ENCODE peak calls at places on chromosomes 4 and X, in eight cellular contexts. F is effector CD8-positive, alpha-beta T cell; Z is activated CD8-positive, alpha-beta memory T cell treated with anti-CD3 and anti-CD28 coated beads for 48 hours; C is neural progenitor cell; Q is stimulated activated CD8-positive, alpha-beta memory T cell treated with anti-CD3 and anti-CD28 coated beads, Interleukin-7, amount 100 ng/mL, for 24 hours; K is left cardiac atrium; G is fibroblast of lung; Y is amniotic epithelial cell. M is an unnamed sample.

GRCh38 chr4:142473218-142473959 is 372.7 kb downstream of the INPP4B start:
- DNase-seq in F (no peak), Z (no peak), C (no peak), Q (no peak), K (peak), G (no peak), Y (no peak), M (no peak)

GRCh38 chr4:98828801-98829200 is 100.1 kb downstream of the EIF4E start:
- DNase-seq in F (no peak), Z (no peak), C (peak), Q (peak), K (no peak), G (peak), Y (no peak), M (no peak)

GRCh38 chr4:118112117-118112516 is 77.8 kb downstream of the NDST3 start:
- DNase-seq in F (no peak), Z (no peak), C (no peak), Q (no peak), K (no peak), G (no peak), Y (peak), M (no peak)

GRCh38 chrX:47233333-47234113 is 714 bp downstream of the USP11 start:
- DNase-seq in F (peak), Z (peak), C (peak), Q (peak), K (peak), G (peak), Y (peak), M (peak)

GRCh38 chr4:144288011-144288903 is 147.7 kb upstream of the GYPA start:
- DNase-seq in F (no peak), Z (no peak), C (peak), Q (no peak), K (no peak), G (peak), Y (peak), M (peak)

GRCh38 chr4:19375931-19376330 is 875.8 kb upstream of the SLIT2 start:
- DNase-seq in F (no peak), Z (no peak), C (no peak), Q (no peak), K (no peak), G (peak), Y (no peak), M (no peak)

GRCh38 chrX:56782791-56783449 is 53.9 kb downstream of the NBDY start:
- DNase-seq in F (no peak), Z (no peak), C (no peak), Q (no peak), K (peak), G (no peak), Y (no peak), M (no peak)

GRCh38 chr4:96598465-96598864 is 758.6 kb downstream of the PDHA2 start:
- DNase-seq in F (no peak), Z (no peak), C (peak), Q (no peak), K (no peak), G (no peak), Y (peak), M (no peak)

GRCh38 chrX:84187501-84188319 is at the start of gene RPS6KA6:
- DNase-seq in F (no peak), Z (no peak), C (peak), Q (no peak), K (peak), G (peak), Y (peak), M (no peak)